ENCODE peak calls at places on chromosomes 6 and 20, in five cellular contexts. V is IMR-90, Q is body of pancreas, H is breast epithelium, P is ovary. O is an unnamed sample.

GRCh38 chr6:113630365-113630737 is 226.8 kb upstream of the MARCKS start:
- DNase-seq in H (no peak), Q (no peak), V (peak; percentile 88), P (no peak), O (no peak)

GRCh38 chr6:116387374-116387773 is 16.6 kb downstream of the DSE start:
- DNase-seq in P (no peak), H (no peak), Q (no peak), V (peak; percentile 90), O (no peak)

GRCh38 chr6:13413466-13413862 is 73.9 kb downstream of the GFOD1 start:
- DNase-seq in Q (peak; percentile 35), P (no peak), H (no peak), V (peak; percentile 73), O (peak; percentile 67)

GRCh38 chr6:12522347-12522746 is 194.2 kb upstream of the PHACTR1 start:
- DNase-seq in Q (no peak), P (no peak), V (peak; percentile 86), H (no peak), O (no peak)

GRCh38 chr20:21507275-21508229 is 6.3 kb downstream of the NKX2-2 start:
- DNase-seq in H (no peak), P (no peak), V (no peak), Q (no peak), O (no peak)

GRCh38 chr6:20439558-20439957 is 37.9 kb downstream of the E2F3 start:
- DNase-seq in H (no peak), P (no peak), V (no peak), Q (no peak), O (no peak)

GRCh38 chr6:22827760-22828159 is 258.4 kb downstream of the HDGFL1 start:
- DNase-seq in P (no peak), V (peak; percentile 28), H (no peak), Q (no peak), O (no peak)

GRCh38 chr6:27096834-27097511 is 150.5 kb upstream of the PRSS16 start:
- DNase-seq in P (peak; percentile 52), H (peak; percentile 56), V (peak; percentile 75), Q (peak; percentile 55), O (no peak)

GRCh38 chr20:39429716-39430115 is 467.6 kb downstream of the DHX35 start:
- DNase-seq in H (no peak), P (no peak), V (no peak), Q (no peak), O (no peak)

GRCh38 chr6:106534564-106534982 is 94.7 kb downstream of the RTN4IP1 start:
- DNase-seq in H (no peak), Q (no peak), P (no peak), V (no peak), O (no peak)

GRCh38 chr6:106165885-106166485 is 79.8 kb downstream of the PRDM1 start:
- DNase-seq in V (peak; percentile 77), P (no peak), H (no peak), Q (no peak), O (no peak)

GRCh38 chr6:39370021-39370420 is 47.5 kb upstream of the KCNK16 start:
- DNase-seq in Q (peak; percentile 33), V (no peak), H (no peak), P (no peak), O (no peak)

GRCh38 chr6:34587325-34587724 is 31.2 kb upstream of the SPDEF start:
- DNase-seq in H (no peak), Q (no peak), P (peak; percentile 17), V (no peak), O (no peak)

GRCh38 chr6:147510949-147511590 is 2.6 kb downstream of the SAMD5 start:
- DNase-seq in Q (no peak), V (no peak), H (no peak), P (no peak), O (no peak)
- H3K4me3 ChIP-seq in Q (no peak overlapping the region), V (no peak overlapping the region), H (no peak overlapping the region), P (no peak overlapping the region), O (no peak overlapping the region)

DNA sequence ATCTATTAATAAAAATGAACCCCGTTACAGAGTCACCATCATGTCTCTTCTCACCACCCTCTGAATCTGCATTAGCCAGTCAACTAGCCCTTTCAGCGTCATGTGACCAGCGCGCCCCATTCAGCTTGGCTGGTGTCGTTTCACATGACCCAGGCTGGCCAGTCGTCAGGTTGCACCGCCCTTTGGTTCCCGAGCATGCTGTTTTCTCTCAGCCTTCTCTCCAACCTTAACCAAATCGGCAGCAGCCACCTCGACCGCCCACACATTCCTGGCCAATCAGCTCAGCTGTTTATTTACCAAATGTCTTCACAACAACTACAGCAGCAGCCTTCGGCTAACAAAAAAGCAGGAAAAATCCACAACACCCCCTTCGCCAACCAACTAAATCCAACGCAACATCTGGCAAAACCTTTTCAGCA is 5.6 kb downstream of the SRSF3 start:
- DNase-seq in H (peak; percentile 50), Q (no peak), P (peak; percentile 63), V (peak; percentile 40), O (no peak)
- TF ChIP-seq POLR2A in H (no peak), Q (no peak), P (no peak), V (no peak), O (no peak)

GRCh38 chr20:22914291-22914690 is 120.8 kb upstream of the SSTR4 start:
- DNase-seq in V (no peak), H (no peak), Q (no peak), P (no peak), O (no peak)
- H3K4me3 ChIP-seq in V (no peak overlapping the region), H (no peak overlapping the region), Q (no peak overlapping the region), P (no peak overlapping the region), O (no peak overlapping the region)

GRCh38 chr6:151284431-151285060 is 44.8 kb downstream of the AKAP12 start:
- DNase-seq in Q (no peak), V (no peak), P (no peak), H (no peak), O (no peak)

GRCh38 chr6:151279891-151280290 is 40.1 kb downstream of the AKAP12 start:
- DNase-seq in Q (no peak), P (no peak), V (no peak), H (no peak), O (no peak)

GRCh38 chr6:151285121-151285520 is 45.4 kb downstream of the AKAP12 start:
- DNase-seq in Q (no peak), P (no peak), V (peak; percentile 80), H (no peak), O (no peak)

GRCh38 chr6:151286192-151286591 is 46.4 kb downstream of the AKAP12 start:
- DNase-seq in P (peak; percentile 69), V (peak; percentile 14), Q (no peak), H (no peak), O (no peak)

DNA sequence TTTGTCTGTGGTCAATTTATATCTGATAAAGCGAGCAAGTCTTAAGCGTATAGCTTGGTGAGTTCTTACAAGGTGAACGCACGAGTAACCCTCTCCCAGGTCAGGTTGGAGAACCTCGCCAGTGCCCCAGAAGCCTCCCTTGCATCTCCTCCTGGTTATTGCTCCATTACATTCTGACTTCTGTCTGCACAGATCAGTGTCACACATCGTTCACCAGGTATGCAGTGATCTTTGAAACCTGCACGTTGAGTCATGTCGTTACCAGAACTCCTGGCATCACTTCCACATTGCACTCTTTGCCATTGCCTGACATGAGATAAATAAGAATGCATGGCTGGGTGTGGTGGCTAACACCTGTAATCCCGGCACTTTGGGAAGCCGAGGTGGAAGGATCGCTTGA is 44.2 kb downstream of the AKAP12 start:
- DNase-seq in H (no peak), P (no peak), V (no peak), Q (no peak), O (no peak)
- TF ChIP-seq POLR2A in H (no peak), P (no peak), V (no peak), Q (no peak), O (no peak)

GRCh38 chr6:100464910-100465700 is at the start of gene SIM1:
- DNase-seq in Q (peak; percentile 82), H (no peak), P (peak; percentile 43), V (peak; percentile 59), O (peak; percentile 29)

GRCh38 chr6:100464162-100464851 is 414 bp downstream of the SIM1 start:
- DNase-seq in Q (no peak), H (no peak), P (no peak), V (no peak), O (no peak)

GRCh38 chr6:100462396-100462795 is 2.3 kb downstream of the SIM1 start:
- DNase-seq in Q (no peak), H (no peak), V (no peak), P (no peak), O (no peak)

GRCh38 chr6:100462990-100463684 is 1.6 kb downstream of the SIM1 start:
- DNase-seq in V (no peak), Q (no peak), H (no peak), P (no peak), O (no peak)

DNA sequence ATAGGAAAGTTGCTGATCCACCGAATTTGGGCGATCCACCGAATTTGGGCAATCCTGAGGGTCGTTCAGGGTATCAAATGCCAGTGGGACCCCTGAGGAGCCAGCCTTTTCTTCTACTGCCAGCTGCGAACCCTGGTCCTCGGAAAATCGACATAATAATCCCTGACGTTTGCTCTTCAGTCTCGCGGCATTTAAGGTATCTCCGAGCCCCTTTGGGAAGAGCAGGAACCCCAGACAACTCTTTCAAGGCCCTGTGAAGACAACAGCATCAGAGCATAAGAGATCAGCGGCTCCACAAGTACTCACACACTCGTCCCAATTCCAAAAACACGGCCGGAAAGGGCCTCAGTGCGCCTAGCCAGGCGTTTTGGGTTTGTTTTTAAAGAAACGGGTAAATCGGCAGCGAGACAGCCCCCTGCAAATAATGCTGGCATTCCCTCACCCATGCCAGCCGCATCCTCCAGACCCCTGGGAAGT is 998 bp downstream of the SIM1 start:
- DNase-seq in Q (no peak), P (no peak), H (no peak), V (no peak), O (no peak)
- H3K4me3 ChIP-seq in Q (peak overlapping the region; percentile 31), P (no peak overlapping the region), H (peak overlapping the region; percentile 35), V (no peak overlapping the region), O (peak overlapping the region; percentile 52)

GRCh38 chr6:50966986-50967385 is 148.3 kb downstream of the TFAP2B start:
- DNase-seq in Q (no peak), H (no peak), P (no peak), V (no peak), O (no peak)

GRCh38 chr6:50973464-50973863 is 154.8 kb downstream of the TFAP2B start:
- DNase-seq in P (no peak), Q (no peak), V (no peak), H (no peak), O (no peak)

GRCh38 chr6:50975216-50975615 is 156.5 kb downstream of the TFAP2B start:
- DNase-seq in V (no peak), P (no peak), Q (no peak), H (no peak), O (no peak)

GRCh38 chr6:50974319-50974718 is 155.6 kb downstream of the TFAP2B start:
- DNase-seq in V (no peak), H (no peak), P (no peak), Q (no peak), O (no peak)

GRCh38 chr6:50970908-50971307 is 152.2 kb downstream of the TFAP2B start:
- DNase-seq in V (no peak), Q (no peak), P (no peak), H (no peak), O (no peak)
- TF ChIP-seq POLR2A in V (no peak), Q (no peak), P (no peak), H (no peak), O (no peak)